ENCODE peak calls at places on chromosomes 1 and 21, in five cellular contexts. One of them, this sample, is unnamed.

GRCh38 chr1:100441651-100442050 is 89.3 kb downstream of the CDC14A start:
- DNase-seq in CD4-positive, alpha-beta memory T cell: peak; percentile 67
- DNase-seq in psoas muscle: no peak
- DNase-seq in lower lobe of right lung: no peak
- DNase-seq in MM.1S: peak; percentile 61
- DNase-seq in this sample: no peak

GRCh38 chr1:112325504-112325903 is 70.5 kb upstream of the CTTNBP2NL start:
- DNase-seq in CD4-positive, alpha-beta memory T cell: no peak
- DNase-seq in psoas muscle: peak; percentile 58
- DNase-seq in lower lobe of right lung: no peak
- DNase-seq in MM.1S: no peak
- DNase-seq in this sample: no peak

GRCh38 chr1:172951728-172952365 is 98.9 kb downstream of the TNFSF18 start:
- DNase-seq in CD4-positive, alpha-beta memory T cell: no peak
- DNase-seq in psoas muscle: no peak
- DNase-seq in lower lobe of right lung: no peak
- DNase-seq in MM.1S: peak; percentile 53
- DNase-seq in this sample: no peak

GRCh38 chr1:48552903-48553626 is 81.1 kb upstream of the SPATA6 start:
- DNase-seq in CD4-positive, alpha-beta memory T cell: no peak
- DNase-seq in psoas muscle: no peak
- DNase-seq in lower lobe of right lung: no peak
- DNase-seq in MM.1S: no peak
- DNase-seq in this sample: no peak

GRCh38 chr1:43833013-43833412 is 100.6 kb upstream of the ARTN start:
- DNase-seq in CD4-positive, alpha-beta memory T cell: no peak
- DNase-seq in psoas muscle: no peak
- DNase-seq in lower lobe of right lung: no peak
- DNase-seq in MM.1S: no peak
- DNase-seq in this sample: no peak

GRCh38 chr1:199946305-199947155 is 81.0 kb upstream of the NR5A2 start:
- DNase-seq in CD4-positive, alpha-beta memory T cell: no peak
- DNase-seq in psoas muscle: no peak
- DNase-seq in lower lobe of right lung: no peak
- DNase-seq in MM.1S: no peak
- DNase-seq in this sample: no peak

GRCh38 chr1:1308756-1309524 is 543 bp downstream of the PUSL1 start:
- DNase-seq in CD4-positive, alpha-beta memory T cell: no peak
- DNase-seq in psoas muscle: no peak
- DNase-seq in lower lobe of right lung: peak; percentile 66
- DNase-seq in MM.1S: peak; percentile 35
- DNase-seq in this sample: no peak

GRCh38 chr1:84698151-84698651 is 7.9 kb upstream of the SSX2IP start:
- DNase-seq in CD4-positive, alpha-beta memory T cell: no peak
- DNase-seq in psoas muscle: no peak
- DNase-seq in lower lobe of right lung: no peak
- DNase-seq in MM.1S: no peak
- DNase-seq in this sample: no peak

GRCh38 chr1:71770121-71770520 is 512.2 kb downstream of the NEGR1 start:
- DNase-seq in CD4-positive, alpha-beta memory T cell: no peak
- DNase-seq in psoas muscle: no peak
- DNase-seq in lower lobe of right lung: no peak
- DNase-seq in MM.1S: peak; percentile 11
- DNase-seq in this sample: no peak

GRCh38 chr1:240515505-240515904 is 96.5 kb downstream of the GREM2 start:
- DNase-seq in CD4-positive, alpha-beta memory T cell: no peak
- DNase-seq in psoas muscle: no peak
- DNase-seq in lower lobe of right lung: no peak
- DNase-seq in MM.1S: no peak
- DNase-seq in this sample: no peak

GRCh38 chr1:94978401-94978800 is 51.5 kb upstream of the CNN3 start:
- DNase-seq in CD4-positive, alpha-beta memory T cell: no peak
- DNase-seq in psoas muscle: no peak
- DNase-seq in lower lobe of right lung: no peak
- DNase-seq in MM.1S: no peak
- DNase-seq in this sample: no peak

GRCh38 chr1:88035578-88035977 is 648.5 kb upstream of the PKN2 start:
- DNase-seq in CD4-positive, alpha-beta memory T cell: no peak
- DNase-seq in psoas muscle: no peak
- DNase-seq in lower lobe of right lung: no peak
- DNase-seq in MM.1S: no peak
- DNase-seq in this sample: no peak

GRCh38 chr1:54474500-54475235 is 68.5 kb upstream of the SSBP3 start:
- DNase-seq in CD4-positive, alpha-beta memory T cell: no peak
- DNase-seq in psoas muscle: peak; percentile 58
- DNase-seq in lower lobe of right lung: no peak
- DNase-seq in MM.1S: no peak
- DNase-seq in this sample: no peak

GRCh38 chr1:84988588-84988987 is 8.3 kb downstream of the MCOLN2 start:
- DNase-seq in CD4-positive, alpha-beta memory T cell: no peak
- DNase-seq in psoas muscle: no peak
- DNase-seq in lower lobe of right lung: no peak
- DNase-seq in MM.1S: no peak
- DNase-seq in this sample: no peak

DNA sequence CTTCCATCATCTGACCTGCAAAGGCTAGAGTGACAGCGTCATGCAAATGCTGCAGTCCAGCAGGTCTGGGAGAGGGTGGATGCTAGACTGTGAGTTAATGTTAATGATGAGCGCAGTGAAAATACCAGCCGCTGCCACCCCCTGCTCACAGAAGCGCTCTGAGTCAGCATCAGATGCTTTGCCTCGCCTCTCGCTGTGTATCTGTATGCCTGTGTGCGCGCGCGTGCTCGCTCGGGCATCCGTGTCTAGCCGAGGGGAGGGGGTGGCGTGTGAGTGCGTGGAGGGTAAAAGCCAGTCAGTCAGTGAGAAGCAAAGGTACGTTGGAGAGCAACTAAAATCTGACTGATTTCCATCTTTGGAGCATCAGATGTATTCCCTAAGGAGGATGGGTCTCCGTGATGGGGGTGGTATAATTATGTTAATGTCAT is 858.7 kb downstream of the USP25 start:
- DNase-seq in CD4-positive, alpha-beta memory T cell: no peak
- DNase-seq in psoas muscle: peak; percentile 63
- DNase-seq in lower lobe of right lung: peak; percentile 48
- DNase-seq in MM.1S: no peak
- DNase-seq in this sample: peak; percentile 89
- H3K27ac ChIP-seq in CD4-positive, alpha-beta memory T cell: no peak overlapping the region
- H3K27ac ChIP-seq in psoas muscle: peak overlapping the region; percentile 87
- H3K27ac ChIP-seq in lower lobe of right lung: peak overlapping the region; percentile 64
- H3K27ac ChIP-seq in MM.1S: no peak overlapping the region
- H3K27ac ChIP-seq in this sample: peak overlapping the region; percentile 97

DNA sequence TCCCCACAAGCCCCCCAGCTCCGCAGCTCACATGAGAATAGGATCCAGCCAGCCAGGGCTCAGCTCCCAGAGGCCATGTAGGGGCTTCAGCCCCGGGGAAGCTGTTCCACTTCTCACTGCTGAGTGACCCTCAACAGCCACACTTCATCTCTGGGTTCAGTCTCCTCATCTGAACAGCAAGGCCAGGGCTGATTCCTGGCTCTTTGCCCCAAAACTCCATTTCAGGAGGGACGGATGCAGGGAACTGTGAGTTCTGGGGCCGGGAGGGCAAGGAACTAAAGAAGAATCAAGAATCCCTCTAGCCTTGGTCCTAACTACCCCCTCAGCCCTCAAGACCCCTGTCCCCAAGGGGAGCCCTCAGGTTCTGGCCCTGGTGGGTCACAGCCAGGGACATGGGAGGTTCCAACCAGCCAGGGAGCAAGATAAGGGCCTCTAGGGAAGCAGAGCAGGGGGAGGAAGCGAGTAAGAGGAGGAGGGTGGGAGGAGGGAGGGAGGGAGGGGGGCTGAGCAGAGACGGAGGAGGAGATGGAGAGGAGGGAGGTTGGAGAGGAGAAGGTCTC is 13.1 kb downstream of the SDC3 start:
- DNase-seq in CD4-positive, alpha-beta memory T cell: no peak
- DNase-seq in psoas muscle: no peak
- DNase-seq in lower lobe of right lung: no peak
- DNase-seq in MM.1S: no peak
- DNase-seq in this sample: no peak
- H3K27ac ChIP-seq in CD4-positive, alpha-beta memory T cell: no peak overlapping the region
- H3K27ac ChIP-seq in psoas muscle: no peak overlapping the region
- H3K27ac ChIP-seq in lower lobe of right lung: no peak overlapping the region
- H3K27ac ChIP-seq in MM.1S: no peak overlapping the region
- H3K27ac ChIP-seq in this sample: no peak overlapping the region

DNA sequence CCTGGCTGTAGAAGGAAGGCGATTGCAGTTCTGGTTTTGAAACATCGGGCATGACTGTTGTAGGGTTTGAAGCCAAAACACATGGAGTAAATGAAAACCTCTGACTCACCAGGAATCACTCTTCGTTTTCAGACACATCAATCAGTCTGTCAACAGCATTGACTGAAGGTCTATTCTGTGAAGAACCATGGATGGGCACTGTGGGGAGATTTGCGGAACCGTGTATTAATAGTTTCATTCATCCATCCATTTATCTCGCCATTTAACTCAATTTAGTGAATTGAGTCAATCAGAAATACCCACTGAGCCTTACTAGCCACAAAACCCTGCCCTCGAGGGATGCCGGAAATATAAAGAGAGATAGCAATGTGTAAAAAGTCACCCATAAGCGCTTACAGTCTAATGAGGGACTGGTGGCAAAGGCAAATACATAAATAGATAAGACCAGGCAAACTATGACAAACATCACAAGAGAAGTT is 364.6 kb upstream of the PROX1 start:
- DNase-seq in CD4-positive, alpha-beta memory T cell: no peak
- DNase-seq in psoas muscle: no peak
- DNase-seq in lower lobe of right lung: no peak
- DNase-seq in MM.1S: no peak
- DNase-seq in this sample: no peak
- H3K27ac ChIP-seq in CD4-positive, alpha-beta memory T cell: no peak overlapping the region
- H3K27ac ChIP-seq in psoas muscle: peak overlapping the region; percentile 42
- H3K27ac ChIP-seq in lower lobe of right lung: no peak overlapping the region
- H3K27ac ChIP-seq in MM.1S: no peak overlapping the region
- H3K27ac ChIP-seq in this sample: no peak overlapping the region

DNA sequence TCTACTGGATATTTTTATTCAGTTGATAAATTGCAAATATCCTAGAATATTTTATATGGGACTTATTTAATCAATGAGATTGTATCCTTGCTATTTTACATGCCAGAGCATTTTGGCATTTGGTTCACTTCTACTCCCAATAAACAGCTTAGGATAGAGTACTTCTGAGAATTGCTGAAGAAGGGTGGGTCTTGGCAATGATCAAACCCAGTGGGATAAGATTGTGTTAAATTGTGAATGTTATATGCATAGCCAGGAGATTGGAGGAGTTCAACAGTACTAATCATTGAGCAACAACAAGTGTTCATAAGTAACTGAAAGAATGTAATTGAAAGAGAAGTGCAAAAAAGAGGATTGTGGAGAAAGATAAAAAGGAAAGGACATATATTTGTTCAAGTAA is 60.1 kb downstream of the SDCCAG8 start:
- DNase-seq in CD4-positive, alpha-beta memory T cell: no peak
- DNase-seq in psoas muscle: no peak
- DNase-seq in lower lobe of right lung: no peak
- DNase-seq in MM.1S: no peak
- DNase-seq in this sample: no peak
- H3K27ac ChIP-seq in CD4-positive, alpha-beta memory T cell: no peak overlapping the region
- H3K27ac ChIP-seq in psoas muscle: no peak overlapping the region
- H3K27ac ChIP-seq in lower lobe of right lung: no peak overlapping the region
- H3K27ac ChIP-seq in MM.1S: no peak overlapping the region
- H3K27ac ChIP-seq in this sample: no peak overlapping the region

GRCh38 chr1:184509105-184509504 is 122.3 kb downstream of the C1orf21 start:
- DNase-seq in CD4-positive, alpha-beta memory T cell: no peak
- DNase-seq in psoas muscle: no peak
- DNase-seq in lower lobe of right lung: no peak
- DNase-seq in MM.1S: no peak
- DNase-seq in this sample: no peak

GRCh38 chr1:184504695-184505338 is 118.0 kb downstream of the C1orf21 start:
- DNase-seq in CD4-positive, alpha-beta memory T cell: no peak
- DNase-seq in psoas muscle: no peak
- DNase-seq in lower lobe of right lung: no peak
- DNase-seq in MM.1S: no peak
- DNase-seq in this sample: no peak

GRCh38 chr1:184507604-184508289 is 120.9 kb downstream of the C1orf21 start:
- DNase-seq in CD4-positive, alpha-beta memory T cell: no peak
- DNase-seq in psoas muscle: no peak
- DNase-seq in lower lobe of right lung: no peak
- DNase-seq in MM.1S: no peak
- DNase-seq in this sample: no peak

GRCh38 chr1:184506501-184506900 is 119.7 kb downstream of the C1orf21 start:
- DNase-seq in CD4-positive, alpha-beta memory T cell: no peak
- DNase-seq in psoas muscle: no peak
- DNase-seq in lower lobe of right lung: no peak
- DNase-seq in MM.1S: no peak
- DNase-seq in this sample: no peak

DNA sequence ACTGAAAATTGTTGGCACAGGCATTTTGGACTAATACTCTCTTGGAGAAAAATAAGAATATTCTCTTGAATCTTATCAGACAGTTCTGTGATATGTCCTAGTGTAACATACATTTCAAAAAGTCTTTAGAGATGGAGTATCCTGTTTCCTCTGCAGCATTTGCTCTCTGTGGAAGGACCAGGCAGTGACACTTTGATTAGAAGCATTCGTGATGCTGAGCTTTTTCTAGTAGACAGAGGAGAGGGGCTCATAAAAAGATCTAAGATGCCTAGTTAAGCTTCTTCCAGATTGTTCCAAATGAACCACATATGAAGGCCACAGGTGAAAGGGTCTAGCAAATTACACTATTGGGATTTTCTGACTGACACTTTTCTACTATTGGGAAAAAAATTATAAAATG is 120.3 kb downstream of the C1orf21 start:
- DNase-seq in CD4-positive, alpha-beta memory T cell: no peak
- DNase-seq in psoas muscle: no peak
- DNase-seq in lower lobe of right lung: no peak
- DNase-seq in MM.1S: no peak
- DNase-seq in this sample: no peak
- H3K27ac ChIP-seq in CD4-positive, alpha-beta memory T cell: no peak overlapping the region
- H3K27ac ChIP-seq in psoas muscle: peak overlapping the region; percentile 88
- H3K27ac ChIP-seq in lower lobe of right lung: no peak overlapping the region
- H3K27ac ChIP-seq in MM.1S: no peak overlapping the region
- H3K27ac ChIP-seq in this sample: no peak overlapping the region

This sample was measured in suprapubic skin.